ENCODE peak calls at places on chromosomes 6 and 20, in five cellular contexts. M is kidney, V is fibroblast of lung, G is prostate gland, F is GM23248. P is an unnamed sample.

GRCh38 chr6:75430631-75431345 is 62.8 kb downstream of the FILIP1 start:
- DNase-seq in V (peak; percentile 44), M (no peak), F (no peak), G (no peak), P (no peak)

GRCh38 chr6:39669943-39670342 is 55.3 kb downstream of the KIF6 start:
- DNase-seq in F (no peak), G (no peak), V (no peak), M (no peak), P (no peak)

GRCh38 chr6:112802154-112802553 is 455.0 kb downstream of the RFPL4B start:
- DNase-seq in V (peak; percentile 94), F (peak; percentile 73), G (no peak), M (no peak), P (no peak)

GRCh38 chr6:34059136-34059731 is 86.7 kb downstream of the GRM4 start:
- DNase-seq in F (peak; percentile 94), V (no peak), G (no peak), M (no peak), P (no peak)

GRCh38 chr6:88866856-88867255 is 96.6 kb downstream of the RNGTT start:
- DNase-seq in F (peak; percentile 41), V (no peak), G (no peak), M (no peak), P (no peak)

GRCh38 chr6:121498481-121499276 is 63.2 kb downstream of the GJA1 start:
- DNase-seq in G (no peak), M (no peak), F (no peak), V (no peak), P (no peak)

GRCh38 chr6:43070028-43070632 is 6.0 kb upstream of the PTK7 start:
- DNase-seq in G (no peak), F (peak; percentile 77), V (peak; percentile 87), M (no peak), P (no peak)

GRCh38 chr20:44034451-44034850 is 119.8 kb downstream of the TOX2 start:
- DNase-seq in M (no peak), V (no peak), G (no peak), F (no peak), P (no peak)

GRCh38 chr20:62426678-62427077 is 661 bp downstream of the RBBP8NL start:
- DNase-seq in M (no peak), G (peak; percentile 19), V (no peak), F (no peak), P (no peak)

GRCh38 chr20:38805958-38806854 is 709 bp downstream of the PPP1R16B start:
- DNase-seq in F (peak; percentile 21), M (peak; percentile 79), V (no peak), G (no peak), P (no peak)

GRCh38 chr6:37104935-37105781 is 64.8 kb upstream of the PIM1 start:
- DNase-seq in G (no peak), F (no peak), M (no peak), V (no peak), P (no peak)

GRCh38 chr6:96015321-96015790 is 418 bp upstream of the FUT9 start:
- DNase-seq in V (no peak), G (no peak), M (peak; percentile 54), F (no peak), P (no peak)

GRCh38 chr6:149846321-149846720 is 17.8 kb downstream of the LRP11 start:
- DNase-seq in G (peak; percentile 39), F (peak; percentile 93), V (peak; percentile 71), M (peak; percentile 83), P (peak; percentile 73)

GRCh38 chr6:156956286-156956685 is 179.1 kb downstream of the ARID1B start:
- DNase-seq in F (peak; percentile 31), V (no peak), G (no peak), M (no peak), P (no peak)

GRCh38 chr6:46376562-46376969 is 114.7 kb downstream of the RCAN2 start:
- DNase-seq in G (no peak), V (no peak), M (no peak), F (no peak), P (no peak)

GRCh38 chr20:20367681-20368413 is at the start of gene INSM1:
- DNase-seq in G (no peak), V (no peak), M (peak; percentile 71), F (no peak), P (no peak)

GRCh38 chr20:2742934-2743559 is 50.5 kb downstream of the EBF4 start:
- DNase-seq in V (peak; percentile 46), F (peak; percentile 80), M (peak; percentile 83), G (no peak), P (no peak)

GRCh38 chr6:126764104-126764503 is 354.4 kb upstream of the RSPO3 start:
- DNase-seq in M (no peak), F (no peak), V (no peak), G (no peak), P (no peak)

GRCh38 chr6:1916334-1916985 is 306.7 kb downstream of the FOXC1 start:
- DNase-seq in G (no peak), F (peak; percentile 90), V (peak; percentile 41), M (no peak), P (no peak)

GRCh38 chr6:89483111-89483720 is 50.3 kb downstream of the ANKRD6 start:
- DNase-seq in G (no peak), M (no peak), V (no peak), F (peak; percentile 41), P (no peak)

GRCh38 chr6:6870914-6871313 is 236.8 kb upstream of the RREB1 start:
- DNase-seq in F (no peak), V (no peak), G (no peak), M (no peak), P (no peak)

GRCh38 chr6:33014841-33015634 is 5.6 kb upstream of the HLA-DOA start:
- DNase-seq in V (peak; percentile 91), F (peak; percentile 79), G (peak; percentile 62), M (no peak), P (no peak)

GRCh38 chr6:17730078-17730704 is 23.5 kb upstream of the NUP153 start:
- DNase-seq in V (no peak), M (no peak), F (no peak), G (no peak), P (no peak)

GRCh38 chr6:118940770-118941169 is 5.8 kb upstream of the MCM9 start:
- DNase-seq in V (no peak), G (no peak), M (no peak), F (no peak), P (no peak)

GRCh38 chr6:142838821-142839685 is 105.9 kb downstream of the HIVEP2 start:
- DNase-seq in V (no peak), M (no peak), F (peak; percentile 53), G (no peak), P (no peak)

GRCh38 chr20:25481918-25482253 is 74.4 kb downstream of the GINS1 start:
- DNase-seq in F (no peak), M (peak; percentile 55), G (no peak), V (no peak), P (peak; percentile 65)

GRCh38 chr6:44456070-44456965 is 68.8 kb downstream of the CDC5L start:
- DNase-seq in V (peak; percentile 61), G (no peak), F (peak; percentile 83), M (no peak), P (no peak)

GRCh38 chr6:153563001-153563400 is 431.9 kb upstream of the RGS17 start:
- DNase-seq in F (no peak), M (no peak), V (no peak), G (no peak), P (no peak)

GRCh38 chr6:138291849-138292181 is 73.5 kb upstream of the PBOV1 start:
- DNase-seq in G (no peak), M (no peak), F (no peak), V (no peak), P (no peak)

GRCh38 chr6:112956696-112957525 is 609.8 kb downstream of the RFPL4B start:
- DNase-seq in G (no peak), M (no peak), F (peak; percentile 79), V (peak; percentile 93), P (no peak)

GRCh38 chr20:12047838-12048432 is 130.2 kb downstream of the BTBD3 start:
- DNase-seq in F (peak; percentile 42), G (no peak), V (peak; percentile 49), M (no peak), P (peak; percentile 21)

GRCh38 chr6:147268254-147268653 is 64.0 kb downstream of the STXBP5 start:
- DNase-seq in G (no peak), F (peak; percentile 48), M (no peak), V (peak; percentile 41), P (no peak)

GRCh38 chr6:16338577-16339262 is 100.3 kb downstream of the GMPR start:
- DNase-seq in V (peak; percentile 99), F (peak; percentile 100), G (peak; percentile 31), M (peak; percentile 89), P (peak; percentile 91)

GRCh38 chr6:136500414-136500813 is 49.8 kb downstream of the MAP7 start:
- DNase-seq in F (no peak), G (no peak), M (no peak), V (no peak), P (no peak)

GRCh38 chr20:63477944-63478343 is 5.5 kb upstream of the KCNQ2 start:
- DNase-seq in G (no peak), F (no peak), V (no peak), M (no peak), P (no peak)

GRCh38 chr6:81026041-81026553 is 726.4 kb downstream of the TENT5A start:
- DNase-seq in V (no peak), M (no peak), G (no peak), F (no peak), P (no peak)

GRCh38 chr6:81023007-81023582 is 729.4 kb downstream of the TENT5A start:
- DNase-seq in F (no peak), M (no peak), G (no peak), V (peak; percentile 4), P (no peak)

GRCh38 chr6:81023708-81024107 is 728.8 kb downstream of the TENT5A start:
- DNase-seq in M (no peak), G (no peak), V (no peak), F (no peak), P (no peak)
- H3K9me3 ChIP-seq in M (no peaks in the 10 kb centered on the region), G (no peaks in the 10 kb centered on the region), V (no peaks in the 10 kb centered on the region), F (no peaks in the 10 kb centered on the region), P (peaks cover 14% of the 10 kb centered on the region)

DNA sequence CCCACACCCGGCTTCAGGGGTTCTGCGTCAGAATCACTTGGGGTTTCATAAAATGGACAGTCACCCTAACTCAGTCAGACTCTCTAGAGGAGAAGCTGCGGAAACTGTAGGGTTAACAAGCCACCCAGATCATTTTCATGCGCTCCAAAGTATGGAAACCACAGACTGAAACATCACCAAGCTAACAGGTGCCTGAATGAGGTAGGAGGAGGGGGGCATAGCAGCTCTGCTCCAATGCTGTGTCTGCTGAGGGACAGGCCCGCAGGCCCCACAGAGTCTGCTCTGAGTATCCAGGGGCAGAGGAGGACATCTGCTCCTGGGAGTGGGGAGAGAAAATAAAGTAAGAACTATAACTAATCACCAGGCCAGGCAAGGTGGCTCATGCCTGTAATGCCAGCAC is 97.1 kb upstream of the AKAP12 start:
- DNase-seq in V (no peak), F (no peak), M (no peak), G (no peak), P (no peak)
- H3K27ac ChIP-seq in V (no peak overlapping the region), F (no peak overlapping the region), M (no peak overlapping the region), G (no peak overlapping the region), P (no peak overlapping the region)

GRCh38 chr6:155604991-155605390 is 149.4 kb upstream of the NOX3 start:
- DNase-seq in M (no peak), F (no peak), G (no peak), V (no peak), P (no peak)
- H3K9me3 ChIP-seq in M (no peaks in the 10 kb centered on the region), F (no peaks in the 10 kb centered on the region), G (no peaks in the 10 kb centered on the region), V (no peaks in the 10 kb centered on the region), P (no peaks in the 10 kb centered on the region)

GRCh38 chr6:26231006-26231587 is 133.9 kb upstream of the BTN3A2 start:
- DNase-seq in G (no peak), F (no peak), V (no peak), M (no peak), P (no peak)
- H3K27ac ChIP-seq in G (no peak overlapping the region), F (no peak overlapping the region), V (no peak overlapping the region), M (no peak overlapping the region), P (no peak overlapping the region)

GRCh38 chr6:107400748-107401147 is 58.6 kb downstream of the PDSS2 start:
- DNase-seq in M (no peak), G (no peak), F (no peak), V (no peak), P (no peak)
- H3K9me3 ChIP-seq in M (peaks cover 5% of the 10 kb centered on the region), G (no peaks in the 10 kb centered on the region), F (no peaks in the 10 kb centered on the region), V (no peaks in the 10 kb centered on the region), P (peaks cover 9% of the 10 kb centered on the region)

P was measured in suprapubic skin.